ENCODE peak calls at places on chromosomes 16 and 17, in seven cellular contexts. J is natural killer cell; H is AG09319; Z is fibroblast of lung; X is epithelial cell of esophagus; C is CD4-positive, alpha-beta T cell; F is cardiac muscle cell. I is an unnamed sample.

GRCh38 chr17:4585203-4585939 is 1.0 kb downstream of the SMTNL2 start:
- DNase-seq in J (no peak), H (no peak), Z (no peak), X (no peak), C (no peak), F (peak), I (no peak)

GRCh38 chr17:78022425-78022824 is 63.9 kb downstream of the TNRC6C start:
- DNase-seq in J (no peak), H (no peak), Z (no peak), X (no peak), C (no peak), F (no peak), I (no peak)

GRCh38 chr17:1422907-1423306 is 22.9 kb upstream of the YWHAE start:
- DNase-seq in J (no peak), H (peak), Z (peak), X (peak), C (no peak), F (no peak), I (no peak)

GRCh38 chr16:588889-589657 is 793 bp upstream of the RAB40C start:
- DNase-seq in J (peak), H (peak), Z (peak), X (peak), C (peak), F (peak), I (peak)

GRCh38 chr17:79742951-79743476 is 12.3 kb downstream of the ENPP7 start:
- DNase-seq in J (no peak), H (no peak), Z (no peak), X (no peak), C (no peak), F (no peak), I (no peak)

GRCh38 chr17:63629627-63630026 is 7.4 kb downstream of the MAP3K3 start:
- DNase-seq in J (no peak), H (no peak), Z (no peak), X (peak), C (no peak), F (no peak), I (no peak)

GRCh38 chr17:78057113-78057740 is 71.3 kb downstream of the TMC6 start:
- DNase-seq in J (no peak), H (no peak), Z (no peak), X (no peak), C (no peak), F (no peak), I (no peak)

GRCh38 chr17:79372470-79373238 is 238.2 kb downstream of the RBFOX3 start:
- DNase-seq in J (no peak), H (no peak), Z (no peak), X (no peak), C (no peak), F (peak), I (no peak)

GRCh38 chr17:27294689-27295630 is 1.0 kb downstream of the WSB1 start:
- DNase-seq in J (peak), H (peak), Z (peak), X (peak), C (peak), F (peak), I (no peak)

GRCh38 chr16:85425061-85425662 is 188.0 kb upstream of the GSE1 start:
- DNase-seq in J (no peak), H (no peak), Z (no peak), X (no peak), C (no peak), F (no peak), I (no peak)

GRCh38 chr17:29726721-29727252 is 104.1 kb upstream of the CORO6 start:
- DNase-seq in J (no peak), H (no peak), Z (peak), X (peak), C (no peak), F (no peak), I (no peak)

GRCh38 chr17:32323784-32324590 is 18.0 kb downstream of the C17orf75 start:
- DNase-seq in J (no peak), H (no peak), Z (peak), X (peak), C (peak), F (no peak), I (no peak)

GRCh38 chr17:74547264-74547663 is 1.3 kb upstream of the CD300C start:
- DNase-seq in J (no peak), H (no peak), Z (no peak), X (no peak), C (no peak), F (no peak), I (no peak)

GRCh38 chr17:1958134-1958881 is 66.8 kb downstream of the RTN4RL1 start:
- DNase-seq in J (no peak), H (peak), Z (no peak), X (no peak), C (no peak), F (no peak), I (no peak)

DNA sequence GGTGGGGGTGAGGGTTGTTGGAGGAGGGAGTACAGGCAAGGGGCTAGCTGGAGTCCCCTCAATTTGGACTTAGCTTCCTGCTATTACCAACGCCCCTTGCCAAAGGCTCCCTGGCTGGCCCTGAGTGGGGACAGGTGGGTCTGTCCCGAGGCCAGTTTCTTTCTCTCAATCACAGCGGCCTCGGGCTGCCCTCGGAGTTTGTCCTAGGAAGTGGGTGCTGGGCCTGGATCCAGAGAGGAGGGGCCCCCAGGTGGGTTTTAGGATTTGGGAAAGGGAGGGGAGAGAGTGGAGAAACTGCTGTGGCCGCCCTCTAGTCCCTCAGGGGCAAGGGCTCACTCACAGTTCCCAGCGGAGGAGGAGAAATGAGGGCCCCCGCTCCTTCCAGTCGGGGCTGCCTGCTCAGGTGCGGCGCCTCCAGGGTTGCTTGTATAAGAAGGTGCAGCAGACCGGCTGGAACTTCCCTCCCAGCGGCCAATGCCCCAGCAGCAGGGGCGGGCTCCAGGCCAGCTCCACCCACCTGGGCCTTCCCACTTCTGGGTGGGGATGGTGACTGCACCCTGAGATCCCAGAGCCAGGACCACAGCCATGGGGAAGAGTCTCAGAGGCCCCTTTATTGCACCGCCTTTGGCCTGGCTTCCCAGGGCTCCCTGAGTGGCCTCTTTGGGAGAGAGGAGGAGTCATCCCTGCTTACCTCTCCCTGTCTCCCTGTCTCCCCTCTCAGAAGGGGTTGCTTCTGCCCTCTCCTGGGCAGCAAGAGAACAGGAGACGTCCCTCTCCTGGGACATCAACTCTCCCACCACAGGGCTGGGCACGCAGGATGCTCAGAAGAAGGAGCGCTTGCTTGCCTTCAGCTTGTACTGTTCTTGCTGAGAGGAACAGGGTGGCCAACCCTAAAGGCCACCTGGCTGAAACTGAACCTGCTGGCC is 112.0 kb upstream of the SMURF2 start:
- DNase-seq in J (no peak), H (peak), Z (peak), X (peak), C (no peak), F (peak), I (no peak)
- TF ChIP-seq CTCF in J (no peak), H (peak), Z (peak), X (peak), C (no peak), F (peak), I (no peak)

GRCh38 chr17:59558039-59558438 is 7.4 kb upstream of the DHX40 start:
- DNase-seq in J (no peak), H (no peak), Z (no peak), X (no peak), C (no peak), F (no peak), I (no peak)

GRCh38 chr17:59565171-59565958 is at the start of gene DHX40:
- DNase-seq in J (peak), H (peak), Z (peak), X (peak), C (peak), F (peak), I (peak)

GRCh38 chr17:59558953-59559352 is 6.5 kb upstream of the DHX40 start:
- DNase-seq in J (no peak), H (no peak), Z (peak), X (peak), C (no peak), F (peak), I (no peak)

GRCh38 chr17:59565959-59566324 is 532 bp downstream of the DHX40 start:
- DNase-seq in J (peak), H (peak), Z (peak), X (peak), C (peak), F (peak), I (no peak)

DNA sequence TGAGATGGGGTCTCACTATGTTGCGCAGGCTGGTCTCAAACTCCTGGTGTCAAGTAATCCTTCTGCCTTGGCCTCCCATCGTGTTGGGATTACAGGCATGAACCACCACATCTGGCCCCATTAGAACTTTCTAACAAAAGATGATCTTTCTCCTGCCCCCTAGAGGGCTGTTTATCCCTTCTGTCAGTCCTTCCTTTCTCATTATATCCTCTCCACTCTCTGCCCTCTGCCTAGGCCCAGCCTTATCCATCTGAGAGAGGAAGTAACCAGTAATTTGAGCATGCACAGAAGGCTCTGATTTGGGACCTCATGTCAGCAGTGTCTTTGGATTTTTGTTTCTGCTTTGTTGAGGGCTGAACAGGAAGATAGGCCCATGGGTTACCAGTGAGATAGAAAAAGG is 4.4 kb upstream of the DHX40 start:
- DNase-seq in J (no peak), H (no peak), Z (no peak), X (peak), C (no peak), F (peak), I (no peak)
- TF ChIP-seq CTCF in J (no peak), H (peak), Z (peak), X (peak), C (peak), F (peak), I (no peak)

DNA sequence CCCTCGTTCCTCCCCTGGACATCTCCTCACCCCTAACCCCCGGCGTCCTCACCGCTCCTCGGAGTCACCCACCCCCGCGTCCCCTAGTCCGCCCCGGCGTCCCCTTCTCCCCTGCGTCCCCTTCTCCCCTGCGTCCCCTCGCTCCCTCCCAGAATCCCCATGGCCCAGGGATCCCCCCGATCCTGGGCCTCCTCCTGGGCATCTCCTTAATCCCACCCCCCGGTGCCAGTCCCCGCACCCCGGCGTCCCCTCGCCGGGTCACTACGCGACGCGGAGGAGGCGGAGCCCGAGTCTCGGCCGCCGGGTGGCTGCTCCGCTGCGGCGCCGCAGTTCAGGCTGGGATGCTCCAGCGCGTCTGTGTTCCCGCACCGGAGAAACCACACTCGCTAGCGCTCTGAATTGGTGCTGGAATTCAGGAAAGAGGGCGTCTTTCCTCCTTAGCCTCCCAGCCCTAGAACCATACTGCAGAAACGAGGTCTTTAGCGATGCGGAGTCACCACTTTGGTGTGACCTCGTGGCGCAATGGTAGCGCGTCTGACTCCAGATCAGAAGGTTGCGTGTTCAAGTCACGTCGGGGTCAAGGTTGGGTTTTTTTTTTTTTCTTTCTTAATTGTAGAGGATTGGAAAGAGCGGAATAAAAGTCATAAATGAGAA is 25.9 kb upstream of the SLC47A1 start:
- DNase-seq in J (peak), H (peak), Z (peak), X (peak), C (peak), F (peak), I (peak)
- TF ChIP-seq CTCF in J (no peak), H (no peak), Z (no peak), X (no peak), C (no peak), F (peak), I (no peak)

DNA sequence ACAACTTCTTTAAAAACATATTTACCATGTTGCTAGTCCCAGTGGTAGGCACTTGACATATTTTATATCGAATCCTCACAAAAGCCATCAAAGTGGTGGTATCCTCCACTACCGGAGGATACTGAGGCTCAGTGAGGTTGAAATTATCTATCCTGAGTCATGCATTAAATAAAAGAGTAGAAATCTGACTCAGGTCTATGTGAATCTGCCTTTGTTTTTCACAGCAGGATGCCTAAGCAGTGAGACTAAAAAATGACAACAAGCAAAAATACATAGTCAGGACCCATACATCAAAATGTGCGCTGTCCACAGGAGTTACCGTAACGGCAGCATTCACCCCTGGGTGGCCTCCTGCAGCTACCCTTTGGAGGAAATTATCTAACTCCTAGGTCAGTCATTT is 17.7 kb downstream of the BRD7 start:
- DNase-seq in J (no peak), H (no peak), Z (peak), X (no peak), C (no peak), F (no peak), I (no peak)
- TF ChIP-seq CTCF in J (no peak), H (no peak), Z (no peak), X (no peak), C (no peak), F (no peak), I (no peak)

GRCh38 chr17:45719335-45720071 is 64.6 kb upstream of the CRHR1 start:
- DNase-seq in J (no peak), H (peak), Z (peak), X (peak), C (no peak), F (peak), I (no peak)
- TF ChIP-seq CTCF in J (no peak), H (peak), Z (peak), X (peak), C (no peak), F (peak), I (no peak)

DNA sequence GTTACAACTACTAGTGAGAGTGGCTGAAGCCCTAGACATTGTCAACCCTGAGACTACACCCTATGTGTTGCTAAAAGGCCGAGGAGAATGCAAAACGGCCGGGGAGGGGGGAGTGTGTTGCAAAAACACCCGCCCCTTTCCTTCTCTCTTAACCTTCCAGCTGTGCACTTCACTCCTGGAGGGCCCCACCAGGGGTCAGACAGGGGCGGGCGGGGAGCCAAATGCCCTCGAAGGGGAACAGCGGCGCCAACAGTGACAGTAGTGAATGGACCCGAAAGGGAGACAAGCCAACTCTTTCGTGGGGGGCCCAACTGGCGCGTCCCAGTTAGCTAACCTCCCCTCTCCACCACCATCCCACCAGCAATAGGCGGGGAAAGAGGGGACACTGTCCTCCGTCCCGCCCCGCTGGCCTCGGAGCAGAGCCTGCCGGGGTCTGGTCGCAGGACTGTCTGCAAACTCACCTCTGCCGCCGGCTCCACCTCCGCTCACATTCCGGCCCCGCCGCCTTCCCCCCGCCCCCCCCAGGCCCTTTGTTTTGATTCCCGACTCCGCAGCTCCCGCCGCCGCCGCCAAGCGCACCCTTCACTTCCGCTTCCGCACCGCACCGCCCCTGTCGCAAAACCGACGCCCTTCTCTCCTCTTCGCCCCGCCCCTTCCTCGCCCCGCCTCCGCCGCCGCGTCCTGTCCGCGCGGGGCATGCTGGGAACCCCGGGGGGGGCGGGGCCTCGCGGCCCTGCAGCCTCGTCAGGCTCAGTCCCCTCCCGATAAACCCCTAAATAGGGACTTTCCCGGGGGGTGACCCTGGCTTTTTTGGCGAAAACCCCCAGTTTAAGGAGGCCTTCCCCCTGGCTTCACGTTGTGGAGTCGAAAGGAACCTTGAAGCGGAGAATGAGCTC is at the start of gene MARF1:
- DNase-seq in J (peak), H (peak), Z (peak), X (peak), C (peak), F (peak), I (peak)
- TF ChIP-seq CTCF in J (peak), H (peak), Z (peak), X (peak), C (peak), F (peak), I (no peak)

GRCh38 chr16:87956771-87957279 is 5.6 kb downstream of the BANP start:
- DNase-seq in J (no peak), H (no peak), Z (peak), X (peak), C (no peak), F (no peak), I (no peak)
- TF ChIP-seq CTCF in J (no peak), H (peak), Z (peak), X (peak), C (no peak), F (peak), I (no peak)

GRCh38 chr17:9007052-9007714 is 14.1 kb upstream of the NTN1 start:
- DNase-seq in J (no peak), H (no peak), Z (no peak), X (no peak), C (no peak), F (no peak), I (no peak)
- TF ChIP-seq CTCF in J (no peak), H (no peak), Z (no peak), X (no peak), C (peak), F (no peak), I (peak)

GRCh38 chr17:72388765-72389473 is 268.1 kb downstream of the SOX9 start:
- DNase-seq in J (no peak), H (no peak), Z (peak), X (peak), C (no peak), F (no peak), I (no peak)
- TF ChIP-seq CTCF in J (no peak), H (no peak), Z (peak), X (no peak), C (no peak), F (peak), I (no peak)

GRCh38 chr16:78091419-78091818 is 8.0 kb upstream of the WWOX start:
- DNase-seq in J (no peak), H (no peak), Z (no peak), X (no peak), C (no peak), F (no peak), I (no peak)

GRCh38 chr16:78094998-78095397 is 4.5 kb upstream of the WWOX start:
- DNase-seq in J (no peak), H (no peak), Z (no peak), X (no peak), C (no peak), F (no peak), I (no peak)

GRCh38 chr16:78092755-78093154 is 6.7 kb upstream of the WWOX start:
- DNase-seq in J (no peak), H (no peak), Z (no peak), X (no peak), C (no peak), F (no peak), I (no peak)

GRCh38 chr16:78096386-78096785 is 3.1 kb upstream of the WWOX start:
- DNase-seq in J (no peak), H (no peak), Z (no peak), X (peak), C (no peak), F (no peak), I (no peak)

GRCh38 chr16:78094166-78094565 is 5.3 kb upstream of the WWOX start:
- DNase-seq in J (no peak), H (no peak), Z (no peak), X (no peak), C (no peak), F (no peak), I (no peak)
- TF ChIP-seq CTCF in J (no peak), H (no peak), Z (no peak), X (no peak), C (no peak), F (no peak), I (no peak)

I was measured in activated B cell treated with CpG ODN at 0.5 μM for 24 hours.